ENCODE peak calls at places on chromosome 2, in five cellular contexts. V is lower lobe of right lung; P is ovary; G is hepatocyte; E is CD8-positive, alpha-beta T cell. N is an unnamed sample.

GRCh38 chr2:216029416-216030129 is 16.2 kb upstream of the MREG start:
- DNase-seq in V (no peak), P (no peak), G (no peak), E (no peak), N (no peak)

GRCh38 chr2:228082571-228082970 is 98.9 kb downstream of the SPHKAP start:
- DNase-seq in V (no peak), P (no peak), G (no peak), E (no peak), N (no peak)

GRCh38 chr2:2839393-2840096 is 508.5 kb upstream of the MYT1L start:
- DNase-seq in V (no peak), P (no peak), G (no peak), E (no peak), N (no peak)

GRCh38 chr2:238042849-238043584 is 17.8 kb upstream of the SCLY start:
- DNase-seq in V (no peak), P (no peak), G (no peak), E (no peak), N (peak; percentile 20)

GRCh38 chr2:219639356-219639755 is 11.9 kb downstream of the SLC4A3 start:
- DNase-seq in V (peak; percentile 39), P (peak; percentile 24), G (no peak), E (no peak), N (no peak)

GRCh38 chr2:14543284-14543683 is 89.2 kb upstream of the LRATD1 start:
- DNase-seq in V (no peak), P (no peak), G (no peak), E (no peak), N (no peak)

GRCh38 chr2:96556441-96557330 is 20.1 kb downstream of the ARID5A start:
- DNase-seq in V (no peak), P (no peak), G (peak; percentile 87), E (no peak), N (peak; percentile 43)

GRCh38 chr2:207531024-207531411 is 1.3 kb downstream of the CREB1 start:
- DNase-seq in V (no peak), P (no peak), G (no peak), E (no peak), N (no peak)

GRCh38 chr2:159119652-159120257 is 151.3 kb downstream of the TANC1 start:
- DNase-seq in V (no peak), P (no peak), G (no peak), E (no peak), N (no peak)

GRCh38 chr2:232421189-232421785 is 14.6 kb downstream of the ALPG start:
- DNase-seq in V (peak; percentile 56), P (no peak), G (no peak), E (no peak), N (no peak)

GRCh38 chr2:235049069-235049468 is 97.3 kb downstream of the SH3BP4 start:
- DNase-seq in V (no peak), P (no peak), G (peak; percentile 32), E (no peak), N (no peak)

GRCh38 chr2:235049719-235050118 is 97.9 kb downstream of the SH3BP4 start:
- DNase-seq in V (no peak), P (no peak), G (no peak), E (no peak), N (no peak)

GRCh38 chr2:235052514-235053354 is 100.9 kb downstream of the SH3BP4 start:
- DNase-seq in V (no peak), P (no peak), G (no peak), E (no peak), N (no peak)

GRCh38 chr2:235051436-235052260 is 99.8 kb downstream of the SH3BP4 start:
- DNase-seq in V (no peak), P (no peak), G (no peak), E (no peak), N (no peak)

GRCh38 chr2:235050992-235051351 is 99.2 kb downstream of the SH3BP4 start:
- DNase-seq in V (peak; percentile 88), P (peak; percentile 38), G (peak; percentile 78), E (no peak), N (peak; percentile 88)
- H3K4me1 ChIP-seq in V (peaks cover 27% of the 10 kb centered on the region), P (no peaks in the 10 kb centered on the region), G (peaks cover 14% of the 10 kb centered on the region), E (no peaks in the 10 kb centered on the region), N (peaks cover 28% of the 10 kb centered on the region)

GRCh38 chr2:191318037-191318728 is 73.0 kb downstream of the MYO1B start:
- DNase-seq in V (no peak), P (no peak), G (no peak), E (no peak), N (peak; percentile 14)
- H3K4me1 ChIP-seq in V (peaks cover 42% of the 10 kb centered on the region), P (peaks cover 2% of the 10 kb centered on the region), G (peaks cover 28% of the 10 kb centered on the region), E (peaks cover 15% of the 10 kb centered on the region), N (peaks cover 21% of the 10 kb centered on the region)

DNA sequence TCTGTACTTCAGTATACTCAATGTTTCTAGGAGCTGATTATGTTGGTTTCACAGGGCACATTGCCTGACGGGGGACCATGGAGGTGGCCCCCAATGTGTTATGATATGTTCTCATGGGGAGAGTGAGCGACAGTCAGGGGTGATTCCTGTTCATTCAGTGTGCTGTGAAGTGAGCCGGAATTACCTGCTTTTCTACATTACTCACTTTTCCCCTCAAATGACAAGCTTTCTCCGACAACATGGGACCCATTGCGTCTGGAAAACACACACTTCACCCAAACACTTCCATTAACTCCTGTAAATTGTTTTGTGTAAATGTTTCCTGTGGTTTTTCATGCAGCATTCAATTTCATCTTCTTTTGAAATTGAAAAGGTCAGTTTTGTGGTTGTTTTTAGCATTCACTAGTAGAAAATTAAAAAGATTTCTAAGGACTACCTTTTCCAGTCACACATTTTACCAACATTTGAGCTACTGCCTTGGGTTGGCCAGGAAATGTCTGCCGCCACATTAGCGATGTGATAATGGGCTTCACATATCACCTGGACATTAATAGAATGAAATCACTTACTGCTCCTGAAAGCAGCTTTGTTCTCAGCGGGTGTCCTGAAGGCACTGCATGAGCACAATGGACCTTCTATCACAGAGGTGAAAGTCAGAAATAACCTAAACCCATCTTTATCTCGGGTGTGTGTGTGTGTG is 406.5 kb downstream of the MTX2 start:
- DNase-seq in V (no peak), P (no peak), G (no peak), E (no peak), N (no peak)
- H3K4me1 ChIP-seq in V (no peaks in the 10 kb centered on the region), P (peaks cover 1% of the 10 kb centered on the region), G (no peaks in the 10 kb centered on the region), E (no peaks in the 10 kb centered on the region), N (no peaks in the 10 kb centered on the region)

DNA sequence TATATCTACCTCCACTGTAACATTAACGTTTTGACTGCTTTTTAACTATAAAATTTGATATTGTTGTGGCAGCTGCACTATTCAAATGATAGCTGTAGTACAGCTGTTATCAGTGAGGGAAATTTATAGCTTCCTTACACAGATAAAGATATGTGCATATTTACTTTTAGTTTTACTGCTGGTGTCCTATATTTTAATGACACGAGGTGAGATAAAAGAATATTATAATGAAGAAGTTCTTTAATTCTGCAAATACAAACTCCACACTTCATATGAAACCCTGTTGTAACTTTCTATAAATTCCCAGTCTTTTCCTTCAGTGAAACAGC is 427.8 kb upstream of the ZEB2 start:
- DNase-seq in V (no peak), P (no peak), G (no peak), E (no peak), N (no peak)
- H3K4me1 ChIP-seq in V (peaks cover 9% of the 10 kb centered on the region), P (peaks cover 1% of the 10 kb centered on the region), G (peaks cover 5% of the 10 kb centered on the region), E (no peaks in the 10 kb centered on the region), N (peaks cover 27% of the 10 kb centered on the region)

DNA sequence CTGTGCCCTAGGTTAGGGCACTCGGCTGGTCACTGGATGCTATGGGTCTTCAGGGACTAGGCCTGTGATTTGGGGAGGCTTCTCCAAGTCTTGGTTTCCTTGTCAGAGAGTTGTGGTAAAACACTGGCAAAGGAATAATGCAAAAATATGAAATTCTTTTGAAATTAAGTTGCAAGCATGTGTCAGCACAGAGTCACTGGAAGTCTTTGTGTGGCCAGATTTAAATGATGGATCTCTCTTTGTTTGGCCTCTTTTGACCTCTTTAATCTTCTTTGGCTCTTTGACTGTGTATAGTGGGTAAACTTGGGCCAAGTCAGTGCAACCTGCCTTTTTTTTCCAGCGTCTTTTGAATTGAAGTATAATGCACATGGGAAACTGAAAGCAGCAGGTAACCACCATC is 12.1 kb downstream of the HK2 start:
- DNase-seq in V (no peak), P (no peak), G (no peak), E (no peak), N (no peak)
- H3K4me1 ChIP-seq in V (peaks cover 94% of the 10 kb centered on the region), P (peaks cover 59% of the 10 kb centered on the region), G (peaks cover 55% of the 10 kb centered on the region), E (peaks cover 98% of the 10 kb centered on the region), N (peaks cover 47% of the 10 kb centered on the region)

DNA sequence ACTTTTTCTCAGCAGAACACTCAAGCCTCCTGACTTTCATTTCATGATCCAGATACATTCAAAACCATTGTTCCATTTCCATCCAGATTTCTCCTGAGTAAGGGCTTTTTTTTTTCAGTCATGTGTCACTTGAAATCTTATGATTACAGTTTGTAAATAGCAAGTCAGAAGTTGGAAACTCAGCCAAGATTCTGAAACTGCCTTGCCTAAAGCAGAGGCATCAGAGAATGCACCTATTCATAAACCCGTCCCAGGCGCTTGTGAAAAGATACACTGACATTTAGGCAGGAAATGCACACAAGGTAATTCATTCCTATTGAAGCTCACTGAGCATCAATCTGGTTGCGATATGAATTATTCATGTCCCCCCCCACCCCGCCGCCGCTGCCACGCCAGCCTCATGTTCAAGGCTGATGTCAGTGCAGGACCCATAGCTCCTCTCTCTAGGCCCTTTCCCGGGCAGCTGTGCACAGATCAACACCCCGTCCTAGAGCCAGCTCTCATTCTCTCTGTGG is 30.4 kb upstream of the MGAT4A start:
- DNase-seq in V (no peak), P (no peak), G (no peak), E (no peak), N (peak; percentile 32)
- H3K4me1 ChIP-seq in V (peaks cover 49% of the 10 kb centered on the region), P (peaks cover 7% of the 10 kb centered on the region), G (peaks cover 2% of the 10 kb centered on the region), E (peaks cover 55% of the 10 kb centered on the region), N (peaks cover 20% of the 10 kb centered on the region)

GRCh38 chr2:144241801-144242200 is 278.1 kb downstream of the ZEB2 start:
- DNase-seq in V (no peak), P (no peak), G (no peak), E (no peak), N (no peak)
- H3K4me1 ChIP-seq in V (no peaks in the 10 kb centered on the region), P (peaks cover 2% of the 10 kb centered on the region), G (peaks cover 9% of the 10 kb centered on the region), E (peaks cover 18% of the 10 kb centered on the region), N (no peaks in the 10 kb centered on the region)

DNA sequence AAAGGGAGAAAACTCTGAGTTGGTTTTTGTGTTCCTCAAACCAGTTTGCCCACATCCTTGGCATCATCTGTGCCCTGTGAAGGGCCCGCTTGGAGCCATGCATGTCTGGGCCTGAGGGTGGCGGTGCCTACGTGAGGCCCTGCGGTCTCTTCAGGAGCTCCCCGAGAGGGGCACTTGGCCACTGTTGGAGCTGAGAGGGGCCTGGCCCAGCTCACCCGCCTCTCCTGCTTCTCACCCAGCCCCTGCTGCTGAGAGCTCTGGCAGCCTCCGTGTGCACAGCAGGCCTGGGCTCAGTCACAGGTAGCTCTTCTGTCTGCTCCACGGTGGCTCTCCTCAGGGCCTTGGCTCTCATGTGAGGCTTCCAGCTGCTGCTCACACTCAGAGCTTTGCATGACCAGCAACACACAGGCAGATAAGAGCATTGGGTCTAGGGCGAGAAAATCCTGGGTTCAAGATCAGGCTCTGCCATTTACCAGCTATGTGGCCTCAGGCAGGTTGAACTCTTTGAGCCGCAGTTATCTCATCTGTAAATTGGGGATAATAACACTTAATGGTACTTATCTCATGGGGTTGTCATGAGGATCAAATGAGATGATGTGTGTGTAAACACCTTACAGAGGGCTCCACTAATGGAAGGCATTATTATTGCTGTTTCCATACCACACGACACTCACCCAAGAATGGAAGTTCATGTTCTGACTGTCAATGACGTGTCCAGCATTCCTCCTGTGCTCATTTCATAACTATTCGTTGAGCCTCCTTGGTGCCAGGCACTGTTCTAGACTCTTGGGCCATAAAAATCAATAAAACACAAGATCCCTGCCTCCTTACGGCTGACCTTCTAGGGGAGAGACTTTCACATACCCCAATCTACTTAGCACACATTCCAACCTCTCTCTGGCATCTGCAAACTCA is 41.6 kb upstream of the PLB1 start:
- DNase-seq in V (no peak), P (no peak), G (peak; percentile 39), E (no peak), N (no peak)
- H3K4me1 ChIP-seq in V (peaks cover 8% of the 10 kb centered on the region), P (no peaks in the 10 kb centered on the region), G (no peaks in the 10 kb centered on the region), E (no peaks in the 10 kb centered on the region), N (peaks cover 12% of the 10 kb centered on the region)